ENCODE peak calls at places on chromosomes 2 and 18, in four cellular contexts. M is HEK293T, F is GM12878, L is HepG2. K is an unnamed sample.

GRCh38 chr2:135863231-135863630 is 13.0 kb downstream of the MCM6 start:
- DNase-seq in M (no peak), F (no peak), L (no peak), K (no peak)

GRCh38 chr18:45213040-45213333 is 402.3 kb upstream of the SLC14A2 start:
- DNase-seq in M (no peak), F (no peak), L (no peak), K (no peak)

GRCh38 chr18:76823574-76823973 is 1.2 kb downstream of the ZNF236 start:
- DNase-seq in M (no peak), F (no peak), L (no peak), K (peak; percentile 67)

GRCh38 chr2:160227252-160227651 is 27.2 kb upstream of the ITGB6 start:
- DNase-seq in M (no peak), F (no peak), L (no peak), K (no peak)

GRCh38 chr2:96839288-96839874 is 4.4 kb downstream of the ANKRD23 start:
- DNase-seq in M (no peak), F (no peak), L (no peak), K (no peak)

GRCh38 chr18:45839415-45840395 is 14.2 kb downstream of the SIGLEC15 start:
- DNase-seq in M (peak; percentile 16), F (no peak), L (peak; percentile 23), K (no peak)

GRCh38 chr18:26548144-26549102 is at the start of gene KCTD1:
- DNase-seq in M (peak; percentile 90), F (no peak), L (peak; percentile 75), K (no peak)

GRCh38 chr2:43777306-43777926 is 3.6 kb downstream of the DYNC2LI1 start:
- DNase-seq in M (no peak), F (no peak), L (no peak), K (no peak)

GRCh38 chr2:152189622-152190495 is 14.3 kb upstream of the STAM2 start:
- DNase-seq in M (peak; percentile 48), F (no peak), L (peak; percentile 71), K (peak; percentile 30)

GRCh38 chr2:178225011-178225817 is 30.9 kb downstream of the OSBPL6 start:
- DNase-seq in M (no peak), F (no peak), L (no peak), K (no peak)

GRCh38 chr18:3836937-3837336 is 387.0 kb downstream of the TGIF1 start:
- DNase-seq in M (no peak), F (no peak), L (no peak), K (no peak)

GRCh38 chr2:145032791-145033190 is 512.9 kb upstream of the ZEB2 start:
- DNase-seq in M (no peak), F (no peak), L (no peak), K (no peak)

GRCh38 chr2:133789743-133790142 is 221.5 kb upstream of the NCKAP5 start:
- DNase-seq in M (no peak), F (no peak), L (peak; percentile 41), K (no peak)

GRCh38 chr2:39620067-39620466 is 45.6 kb upstream of the TMEM178A start:
- DNase-seq in M (peak; percentile 25), F (no peak), L (peak; percentile 17), K (peak; percentile 15)

GRCh38 chr2:70678576-70679143 is 89.3 kb downstream of the ADD2 start:
- DNase-seq in M (no peak), F (no peak), L (no peak), K (no peak)

GRCh38 chr18:31261792-31262582 is 56.0 kb upstream of the DSG1 start:
- DNase-seq in M (no peak), F (no peak), L (peak; percentile 59), K (no peak)

GRCh38 chr2:7467782-7468447 is 550.7 kb downstream of the RNF144A start:
- DNase-seq in M (no peak), F (no peak), L (no peak), K (no peak)

GRCh38 chr2:98669675-98670074 is 61.3 kb downstream of the MGAT4A start:
- DNase-seq in M (no peak), F (no peak), L (no peak), K (no peak)

GRCh38 chr2:48856144-48856543 is 100.6 kb upstream of the LHCGR start:
- DNase-seq in M (no peak), F (no peak), L (no peak), K (no peak)

GRCh38 chr2:234245945-234246344 is 195.4 kb downstream of the SPP2 start:
- DNase-seq in M (no peak), F (no peak), L (no peak), K (no peak)

GRCh38 chr2:12606472-12607000 is 110.2 kb upstream of the TRIB2 start:
- DNase-seq in M (no peak), F (no peak), L (peak; percentile 6), K (no peak)

GRCh38 chr2:227821043-227821942 is 7.7 kb downstream of the CCL20 start:
- DNase-seq in M (no peak), F (no peak), L (peak; percentile 94), K (no peak)

GRCh38 chr2:16513626-16514025 is 152.0 kb downstream of the CYRIA start:
- DNase-seq in M (no peak), F (no peak), L (no peak), K (no peak)

GRCh38 chr2:45614330-45614729 is 3.3 kb upstream of the SRBD1 start:
- DNase-seq in M (no peak), F (no peak), L (no peak), K (no peak)

GRCh38 chr2:202269585-202269984 is 4.0 kb downstream of the NOP58 start:
- DNase-seq in M (no peak), F (peak; percentile 17), L (no peak), K (peak; percentile 44)

GRCh38 chr2:238220892-238221521 is 17.5 kb upstream of the ILKAP start:
- DNase-seq in M (no peak), F (no peak), L (peak; percentile 62), K (no peak)

GRCh38 chr2:105437708-105438103 is 38.9 kb upstream of the FHL2 start:
- DNase-seq in M (no peak), F (no peak), L (no peak), K (no peak)

GRCh38 chr2:75071766-75072165 is 113.3 kb downstream of the POLE4 start:
- DNase-seq in M (no peak), F (no peak), L (no peak), K (no peak)
- TF ChIP-seq TARDBP in M (no peak), F (no peak), L (no peak), K (no peak)

DNA sequence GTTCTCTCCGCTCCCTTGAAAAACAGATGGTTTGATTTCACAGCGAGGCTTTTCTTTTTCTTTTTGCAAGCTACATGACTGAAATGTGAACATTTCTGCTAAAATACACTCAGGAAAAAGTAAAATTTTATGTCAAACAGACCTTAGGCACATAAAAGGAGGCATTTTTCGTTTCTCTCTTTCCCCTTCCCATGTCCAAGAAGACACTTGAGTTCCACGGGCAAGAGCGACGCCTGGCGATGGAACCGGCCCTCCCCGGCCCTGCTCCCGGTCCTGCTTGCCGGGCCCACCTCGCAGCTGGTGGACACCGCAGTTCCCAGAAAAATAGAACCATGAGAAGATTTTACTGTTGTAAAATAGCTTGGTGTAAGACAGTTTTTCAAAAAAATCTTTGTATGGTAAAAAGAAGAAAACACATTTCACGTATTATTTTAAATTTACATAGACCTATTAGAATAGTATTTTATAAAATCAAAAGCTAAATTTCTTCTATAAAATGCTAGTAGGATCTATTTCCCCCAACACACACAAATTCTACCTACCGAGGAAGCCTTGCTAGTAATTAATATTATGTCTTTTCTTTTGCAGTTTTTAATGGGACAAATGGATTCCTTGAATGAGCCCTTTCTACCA is 2.3 kb upstream of the ALKAL2 start:
- DNase-seq in M (no peak), F (no peak), L (peak; percentile 76), K (peak; percentile 74)
- TF ChIP-seq TARDBP in M (no peak), F (no peak), L (peak; percentile 74), K (no peak)

GRCh38 chr2:9753665-9754531 is 89.4 kb upstream of the TAF1B start:
- DNase-seq in M (no peak), F (no peak), L (no peak), K (no peak)
- TF ChIP-seq TARDBP in M (no peak), F (no peak), L (no peak), K (peak; percentile 2)

DNA sequence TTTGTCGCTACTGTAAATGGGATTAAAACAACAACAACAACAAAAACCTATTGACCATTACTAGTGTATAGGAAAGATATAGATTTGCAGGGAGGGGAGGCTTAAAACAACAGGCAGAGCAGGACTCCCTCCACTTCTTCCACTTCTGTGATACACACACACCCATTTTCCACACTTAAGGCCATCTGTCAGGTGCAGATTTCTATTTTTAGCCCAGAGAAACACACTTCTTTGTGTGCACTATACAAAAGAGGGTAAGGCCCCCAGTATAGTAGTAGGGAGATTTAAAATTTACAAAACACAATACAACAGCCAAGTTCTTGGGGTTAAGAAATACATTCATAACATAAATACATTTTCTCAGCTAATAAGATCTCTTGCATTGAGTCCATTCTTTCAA is 22.4 kb downstream of the PTPN2 start:
- DNase-seq in M (no peak), F (no peak), L (no peak), K (no peak)
- TF ChIP-seq TARDBP in M (no peak), F (no peak), L (no peak), K (no peak)

GRCh38 chr18:36833120-36833519 is 4.2 kb downstream of the KIAA1328 start:
- DNase-seq in M (no peak), F (no peak), L (no peak), K (no peak)
- TF ChIP-seq TARDBP in M (no peak), F (no peak), L (no peak), K (no peak)

DNA sequence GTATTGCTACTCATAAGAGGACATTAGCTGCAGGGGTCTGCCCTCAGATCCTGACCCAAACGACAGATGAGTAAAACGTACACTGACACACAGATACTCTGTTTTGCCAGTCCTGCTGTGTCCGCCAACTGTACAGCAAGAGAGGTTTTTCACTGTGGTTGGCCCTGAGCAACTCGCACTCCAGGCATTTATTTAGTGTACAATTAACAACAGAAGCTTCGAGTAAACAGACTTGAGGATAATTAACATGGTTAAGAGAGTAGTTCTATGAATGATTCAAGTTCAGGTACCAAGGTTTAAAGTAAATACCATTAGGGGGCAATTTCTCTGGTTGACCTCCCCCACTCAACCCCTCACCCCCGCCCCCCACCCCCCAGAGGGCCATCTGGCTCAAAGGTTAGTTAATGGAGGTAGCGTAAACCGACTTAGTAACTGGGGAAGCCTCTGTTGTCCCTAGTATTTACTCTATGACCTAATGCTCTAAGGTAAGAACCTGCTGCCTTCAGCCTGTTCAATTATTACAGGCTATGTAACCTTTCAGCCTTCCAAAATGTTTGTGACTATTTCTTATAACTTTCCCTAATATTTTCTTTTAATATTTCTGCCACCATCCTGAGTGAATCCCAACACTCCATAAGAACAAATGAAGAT is 103.9 kb upstream of the XIRP2 start:
- DNase-seq in M (no peak), F (no peak), L (peak; percentile 62), K (no peak)
- TF ChIP-seq TARDBP in M (no peak), F (no peak), L (no peak), K (no peak)

GRCh38 chr18:5993938-5994337 is 98.6 kb upstream of the TMEM200C start:
- DNase-seq in M (no peak), F (no peak), L (no peak), K (no peak)
- TF ChIP-seq TARDBP in M (no peak), F (no peak), L (no peak), K (no peak)

GRCh38 chr2:54906711-54907110 is 143.5 kb downstream of the RTN4 start:
- DNase-seq in M (no peak), F (no peak), L (no peak), K (no peak)
- TF ChIP-seq TARDBP in M (no peak), F (no peak), L (no peak), K (no peak)